ENCODE peak calls at places on chromosomes 7 and 10, in ten cellular contexts. O is tibial artery, U is ovary, S is cardiac muscle cell, E is heart right ventricle, I is lower lobe of right lung, R is PC-9, B is mesenchymal stem cell, P is OCI-LY7, G is Peyer's patch. N is an unnamed sample. For H3K36me3, the result is how much of the 10 kb centered on the place peaks cover.

GRCh38 chr7:23672033-23672432 is 8.0 kb upstream of the FAM221A start:
- DNase-seq in O (no peak), U (no peak), S (no peak), E (no peak), I (no peak), R (no peak), B (peak), P (no peak), G (no peak), N (no peak)

GRCh38 chr10:110138197-110138812 is 69.1 kb upstream of the MXI1 start:
- DNase-seq in O (no peak), U (no peak), S (peak), E (no peak), I (no peak), R (peak), B (peak), P (peak), G (no peak), N (no peak)

GRCh38 chr10:110859206-110859946 is 12.4 kb upstream of the PDCD4 start:
- DNase-seq in O (no peak), U (no peak), S (no peak), E (no peak), I (no peak), R (no peak), B (no peak), P (no peak), G (no peak), N (no peak)

GRCh38 chr10:116960066-116960465 is 44.9 kb downstream of the SHTN1 start:
- DNase-seq in O (no peak), U (no peak), S (no peak), E (no peak), I (no peak), R (no peak), B (no peak), P (no peak), G (no peak), N (no peak)

GRCh38 chr10:96832721-96833219 is 672 bp downstream of the LCOR start:
- DNase-seq in O (peak), U (peak), S (peak), E (peak), I (peak), R (no peak), B (peak), P (peak), G (peak), N (peak)

GRCh38 chr7:39317107-39317506 is 249.1 kb upstream of the YAE1 start:
- DNase-seq in O (no peak), U (no peak), S (no peak), E (no peak), I (no peak), R (no peak), B (no peak), P (no peak), G (no peak), N (no peak)

GRCh38 chr10:119023553-119023868 is 6.0 kb upstream of the NANOS1 start:
- DNase-seq in O (no peak), U (no peak), S (no peak), E (no peak), I (no peak), R (no peak), B (no peak), P (no peak), G (no peak), N (no peak)

GRCh38 chr7:157574120-157574519 is 237.3 kb downstream of the DNAJB6 start:
- DNase-seq in O (no peak), U (no peak), S (no peak), E (no peak), I (no peak), R (no peak), B (no peak), P (no peak), G (no peak), N (no peak)

GRCh38 chr7:1368682-1369571 is 90.3 kb downstream of the MICALL2 start:
- DNase-seq in O (no peak), U (no peak), S (peak), E (no peak), I (no peak), R (no peak), B (no peak), P (peak), G (no peak), N (peak)

GRCh38 chr7:107158028-107158427 is 10.8 kb upstream of the HBP1 start:
- DNase-seq in O (no peak), U (no peak), S (no peak), E (no peak), I (no peak), R (no peak), B (no peak), P (no peak), G (no peak), N (no peak)

GRCh38 chr7:138907438-138907837 is 73.8 kb downstream of the KIAA1549 start:
- DNase-seq in O (no peak), U (no peak), S (no peak), E (no peak), I (no peak), R (no peak), B (no peak), P (no peak), G (no peak), N (no peak)

GRCh38 chr7:138900040-138900828 is 81.0 kb downstream of the KIAA1549 start:
- DNase-seq in O (no peak), U (no peak), S (no peak), E (no peak), I (no peak), R (no peak), B (no peak), P (no peak), G (no peak), N (no peak)

GRCh38 chr7:138898255-138898654 is 82.9 kb downstream of the KIAA1549 start:
- DNase-seq in O (no peak), U (no peak), S (no peak), E (no peak), I (no peak), R (no peak), B (no peak), P (no peak), G (no peak), N (no peak)

GRCh38 chr7:138904122-138904435 is 77.1 kb downstream of the KIAA1549 start:
- DNase-seq in O (no peak), U (no peak), S (no peak), E (no peak), I (no peak), R (no peak), B (no peak), P (no peak), G (no peak), N (no peak)

GRCh38 chr7:138902156-138902555 is 79.0 kb downstream of the KIAA1549 start:
- DNase-seq in O (no peak), U (no peak), S (no peak), E (no peak), I (no peak), R (no peak), B (no peak), P (no peak), G (no peak), N (no peak)
- H3K36me3 ChIP-seq in O (under half), U (under half), S (under half), E (under half), I (under half), R (under half), B (under half), P (under half), G (under half), N (under half)

GRCh38 chr10:62045765-62046521 is 144.4 kb downstream of the ARID5B start:
- DNase-seq in O (no peak), U (no peak), S (no peak), E (no peak), I (no peak), R (peak), B (peak), P (peak), G (no peak), N (peak)

GRCh38 chr10:62044569-62044968 is 143.1 kb downstream of the ARID5B start:
- DNase-seq in O (no peak), U (no peak), S (no peak), E (no peak), I (no peak), R (no peak), B (no peak), P (no peak), G (no peak), N (no peak)

GRCh38 chr10:62040896-62041295 is 139.4 kb downstream of the ARID5B start:
- DNase-seq in O (no peak), U (no peak), S (no peak), E (no peak), I (no peak), R (no peak), B (no peak), P (no peak), G (no peak), N (no peak)

GRCh38 chr10:62046522-62047239 is 145.2 kb downstream of the ARID5B start:
- DNase-seq in O (peak), U (no peak), S (no peak), E (no peak), I (no peak), R (peak), B (peak), P (peak), G (no peak), N (peak)

DNA sequence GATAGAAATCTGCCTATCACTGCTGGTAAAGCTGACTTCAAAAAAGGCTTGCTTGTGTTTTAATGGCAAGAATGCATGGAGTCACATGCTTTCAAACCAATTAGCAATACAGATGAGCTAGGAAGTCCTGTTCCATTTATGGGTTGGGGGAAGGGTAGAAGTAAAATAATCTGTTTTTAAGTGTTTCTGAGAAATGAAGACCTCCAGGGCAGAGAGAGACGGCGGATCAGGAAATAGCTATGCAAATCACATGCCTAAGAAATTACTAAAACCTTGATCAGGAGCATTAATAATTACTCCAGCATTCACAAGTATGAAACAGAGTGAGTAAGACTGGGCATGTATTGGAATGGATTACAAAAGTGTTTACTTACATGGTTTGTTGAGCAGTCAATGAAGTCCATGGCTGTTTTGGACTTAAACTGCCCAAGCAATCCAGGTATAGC is 142.0 kb downstream of the ARID5B start:
- DNase-seq in O (no peak), U (no peak), S (no peak), E (no peak), I (no peak), R (no peak), B (peak), P (peak), G (no peak), N (no peak)
- H3K36me3 ChIP-seq in O (under half), U (under half), S (under half), E (under half), I (under half), R (under half), B (under half), P (under half), G (under half), N (under half)

GRCh38 chr7:158751199-158751598 is 46.6 kb upstream of the NCAPG2 start:
- DNase-seq in O (no peak), U (no peak), S (no peak), E (no peak), I (no peak), R (no peak), B (no peak), P (no peak), G (no peak), N (no peak)
- H3K36me3 ChIP-seq in O (half or more), U (under half), S (under half), E (under half), I (half or more), R (under half), B (under half), P (under half), G (half or more), N (under half)

DNA sequence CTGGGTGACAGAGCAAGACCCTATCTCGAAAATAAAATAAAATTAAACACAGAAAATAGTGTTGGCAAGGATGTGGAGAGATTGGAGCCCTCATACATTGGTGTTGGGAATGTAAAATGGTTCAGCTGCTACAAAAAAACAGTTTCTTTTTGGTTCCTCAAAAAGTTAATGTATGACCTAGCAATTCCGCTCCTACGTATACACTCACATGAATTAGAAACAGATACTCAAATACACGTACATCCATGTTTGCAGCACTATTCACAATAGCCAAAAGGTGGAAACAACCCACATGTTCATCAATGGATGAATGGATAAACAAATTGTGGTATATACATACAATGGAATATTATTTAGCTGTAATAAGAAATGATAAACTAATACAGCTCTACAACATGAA is 28.4 kb upstream of the CHCHD3 start:
- DNase-seq in O (no peak), U (no peak), S (no peak), E (no peak), I (no peak), R (no peak), B (no peak), P (no peak), G (no peak), N (no peak)
- H3K36me3 ChIP-seq in O (under half), U (under half), S (under half), E (under half), I (under half), R (under half), B (under half), P (under half), G (under half), N (under half)

GRCh38 chr10:3150961-3151360 is 21.6 kb downstream of the PITRM1 start:
- DNase-seq in O (no peak), U (no peak), S (no peak), E (no peak), I (no peak), R (no peak), B (no peak), P (no peak), G (no peak), N (no peak)

GRCh38 chr10:3152566-3152935 is 20.0 kb downstream of the PITRM1 start:
- DNase-seq in O (no peak), U (no peak), S (no peak), E (no peak), I (no peak), R (no peak), B (no peak), P (no peak), G (no peak), N (no peak)

GRCh38 chr10:3151889-3152565 is 20.6 kb downstream of the PITRM1 start:
- DNase-seq in O (no peak), U (no peak), S (no peak), E (no peak), I (no peak), R (no peak), B (no peak), P (no peak), G (no peak), N (no peak)

GRCh38 chr10:3150366-3150765 is 22.2 kb downstream of the PITRM1 start:
- DNase-seq in O (no peak), U (no peak), S (no peak), E (no peak), I (no peak), R (no peak), B (no peak), P (no peak), G (no peak), N (no peak)

DNA sequence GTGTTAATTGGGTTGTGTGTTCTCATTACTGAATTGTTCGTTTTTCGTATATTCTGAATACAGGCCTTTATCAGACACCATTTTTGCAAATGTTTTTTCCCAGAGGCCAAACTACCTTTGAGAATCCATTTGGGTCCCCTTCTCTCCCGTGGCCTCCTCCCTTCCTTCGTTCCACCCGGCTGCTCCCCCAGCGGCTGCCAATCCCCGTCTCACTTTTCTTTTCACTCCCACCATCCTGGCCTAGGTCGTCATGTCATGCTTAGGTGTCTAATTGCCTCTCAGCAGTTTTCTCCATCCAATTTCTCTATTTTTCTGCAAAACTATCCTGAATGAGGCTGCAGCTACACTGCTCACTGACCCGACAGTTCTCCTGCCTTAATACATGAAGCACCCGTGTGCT is 17.9 kb downstream of the PITRM1 start:
- DNase-seq in O (no peak), U (no peak), S (no peak), E (no peak), I (no peak), R (no peak), B (no peak), P (no peak), G (no peak), N (no peak)
- H3K36me3 ChIP-seq in O (half or more), U (under half), S (half or more), E (under half), I (half or more), R (under half), B (half or more), P (half or more), G (half or more), N (half or more)

GRCh38 chr7:2993396-2993795 is 50.3 kb downstream of the CARD11 start:
- DNase-seq in O (no peak), U (no peak), S (no peak), E (no peak), I (no peak), R (no peak), B (no peak), P (no peak), G (no peak), N (no peak)
- H3K36me3 ChIP-seq in O (under half), U (under half), S (under half), E (under half), I (under half), R (under half), B (under half), P (under half), G (under half), N (under half)